ENCODE peak calls at places on chromosomes 12 and 14, in nine cellular contexts. F is NB4, U is neural crest cell, G is amniotic stem cell, B is nucleus accumbens, V is AG04449, N is stomach, M is left ventricle myocardium inferior, S is kidney tubule cell. Q is an unnamed sample.

GRCh38 chr14:23465261-23465660 is 4.2 kb upstream of the NGDN start:
- DNase-seq in F (no peak), U (no peak), G (no peak), B (no peak), V (no peak), N (no peak), M (no peak), S (no peak), Q (peak)

GRCh38 chr12:55969356-55969755 is 2.7 kb downstream of the CDK2 start:
- DNase-seq in F (no peak), U (no peak), G (no peak), B (no peak), V (no peak), N (no peak), M (peak), S (no peak), Q (no peak)

GRCh38 chr14:72715910-72716268 is 178.0 kb downstream of the DPF3 start:
- DNase-seq in F (no peak), U (no peak), G (no peak), B (no peak), V (no peak), N (no peak), M (peak), S (no peak), Q (no peak)

GRCh38 chr12:127809236-127809635 is 457.7 kb upstream of the TMEM132C start:
- DNase-seq in F (peak), U (no peak), G (peak), B (no peak), V (peak), N (no peak), M (no peak), S (peak), Q (no peak)

GRCh38 chr12:80170915-80171314 is 71.6 kb downstream of the OTOGL start:
- DNase-seq in F (no peak), U (no peak), G (no peak), B (no peak), V (no peak), N (no peak), M (no peak), S (no peak), Q (no peak)

GRCh38 chr12:848519-849191 is 96.3 kb downstream of the WNK1 start:
- DNase-seq in F (no peak), U (no peak), G (peak), B (no peak), V (no peak), N (no peak), M (no peak), S (peak), Q (peak)

GRCh38 chr12:57611116-57611809 is at the start of gene ARHGEF25:
- DNase-seq in F (no peak), U (peak), G (no peak), B (peak), V (no peak), N (peak), M (peak), S (no peak), Q (no peak)

GRCh38 chr14:50013198-50013918 is 103.0 kb downstream of the VCPKMT start:
- DNase-seq in F (no peak), U (no peak), G (no peak), B (no peak), V (no peak), N (no peak), M (no peak), S (peak), Q (no peak)

GRCh38 chr12:84375472-84375871 is 537.1 kb downstream of the SLC6A15 start:
- DNase-seq in F (no peak), U (no peak), G (no peak), B (no peak), V (peak), N (no peak), M (no peak), S (no peak), Q (no peak)

GRCh38 chr12:87274594-87275245 is 754.5 kb downstream of the C12orf50 start:
- DNase-seq in F (peak), U (no peak), G (peak), B (no peak), V (no peak), N (no peak), M (no peak), S (peak), Q (peak)

GRCh38 chr12:58965568-58965967 is 45.3 kb upstream of the LRIG3 start:
- DNase-seq in F (no peak), U (no peak), G (no peak), B (no peak), V (no peak), N (no peak), M (no peak), S (no peak), Q (no peak)

GRCh38 chr12:94872007-94872653 is 131.4 kb downstream of the NDUFA12 start:
- DNase-seq in F (no peak), U (no peak), G (no peak), B (no peak), V (no peak), N (peak), M (no peak), S (peak), Q (no peak)

GRCh38 chr12:730550-730949 is 21.8 kb upstream of the WNK1 start:
- DNase-seq in F (no peak), U (no peak), G (no peak), B (no peak), V (no peak), N (no peak), M (no peak), S (no peak), Q (no peak)

Q was measured in foreskin melanocyte.